ENCODE peak calls at places on chromosomes 13 and 19, in nine cellular contexts. B is substantia nigra, Y is IMR-90, L is ELR, T is pancreas, G is posterior cingulate gyrus, Q is NCI-H774, R is suprapubic skin, X is cardiac muscle cell. H is an unnamed sample.

GRCh38 chr19:5130371-5131030 is 161.6 kb downstream of the KDM4B start:
- DNase-seq in T (peak), B (no peak), R (no peak), Q (no peak), L (no peak), X (no peak), Y (no peak), G (no peak), H (no peak)

GRCh38 chr13:74629985-74630384 is 495.8 kb upstream of the KLF12 start:
- DNase-seq in L (no peak), R (no peak), T (no peak), Y (no peak), X (peak), G (no peak), B (no peak), Q (no peak), H (no peak)

GRCh38 chr19:17794731-17795494 is at the start of gene B3GNT3:
- DNase-seq in T (peak), Q (no peak), R (no peak), B (no peak), G (no peak), Y (no peak), L (peak), X (peak), H (no peak)

GRCh38 chr13:39394811-39395685 is 207.9 kb downstream of the LHFPL6 start:
- DNase-seq in X (peak), B (no peak), Q (no peak), L (no peak), T (no peak), Y (no peak), R (no peak), G (no peak), H (no peak)

GRCh38 chr13:70370924-70371323 is 262.7 kb upstream of the KLHL1 start:
- DNase-seq in Q (no peak), X (no peak), G (no peak), Y (no peak), B (no peak), L (peak), T (no peak), R (no peak), H (no peak)

GRCh38 chr13:93388701-93389100 is 162.1 kb downstream of the GPC6 start:
- DNase-seq in G (no peak), L (peak), Y (peak), Q (no peak), T (no peak), B (no peak), R (no peak), X (peak), H (peak)

GRCh38 chr13:24692541-24692940 is 12.3 kb downstream of the ATP12A start:
- DNase-seq in Y (peak), B (no peak), T (no peak), L (peak), R (no peak), X (peak), G (no peak), Q (no peak), H (peak)

GRCh38 chr19:13031917-13032623 is 36.8 kb downstream of the NFIX start:
- DNase-seq in T (no peak), Q (peak), B (peak), G (no peak), L (no peak), Y (peak), R (no peak), X (no peak), H (peak)

GRCh38 chr13:101332583-101332982 is 83.7 kb downstream of the NALCN start:
- DNase-seq in R (no peak), Q (no peak), G (no peak), Y (no peak), X (no peak), B (no peak), T (no peak), L (no peak), H (no peak)

GRCh38 chr19:14554382-14554812 is 17.5 kb downstream of the NDUFB7 start:
- DNase-seq in T (no peak), Q (no peak), X (no peak), R (no peak), L (no peak), B (peak), G (no peak), Y (no peak), H (no peak)

GRCh38 chr13:77528834-77529500 is 6.5 kb upstream of the SCEL start:
- DNase-seq in B (no peak), T (no peak), Y (no peak), X (no peak), G (no peak), L (no peak), Q (no peak), R (no peak), H (no peak)

GRCh38 chr19:39172700-39173501 is 23.9 kb upstream of the NCCRP1 start:
- DNase-seq in R (no peak), G (no peak), X (no peak), T (no peak), L (no peak), Q (no peak), B (no peak), Y (no peak), H (no peak)

GRCh38 chr13:43023244-43023931 is at the start of gene DNAJC15:
- DNase-seq in Y (peak), L (peak), B (peak), X (peak), Q (peak), R (peak), G (peak), T (peak), H (peak)

GRCh38 chr19:2695288-2695866 is 7.1 kb downstream of the GNG7 start:
- DNase-seq in B (peak), G (peak), R (no peak), T (no peak), Q (no peak), L (no peak), X (peak), Y (no peak), H (no peak)

GRCh38 chr19:49057636-49058234 is at the start of gene CGB7:
- DNase-seq in R (no peak), Q (peak), G (no peak), X (peak), L (peak), T (peak), B (no peak), Y (peak), H (peak)

GRCh38 chr19:1992759-1993260 is 22.7 kb downstream of the BTBD2 start:
- DNase-seq in L (peak), Y (no peak), T (no peak), R (peak), Q (no peak), B (no peak), X (no peak), G (no peak), H (no peak)

GRCh38 chr19:35935911-35936737 is at the start of gene LRFN3:
- DNase-seq in Y (peak), L (peak), X (peak), B (peak), Q (peak), R (no peak), T (peak), G (peak), H (peak)

GRCh38 chr19:811511-812048 is 10.2 kb downstream of the PLPPR3 start:
- DNase-seq in B (no peak), Y (no peak), G (no peak), X (no peak), T (no peak), L (no peak), R (no peak), Q (no peak), H (no peak)

GRCh38 chr13:101272886-101273285 is 143.4 kb downstream of the NALCN start:
- DNase-seq in B (no peak), T (no peak), R (no peak), Q (no peak), Y (no peak), G (no peak), L (no peak), X (no peak), H (no peak)

GRCh38 chr19:14494910-14495677 is 833 bp downstream of the GIPC1 start:
- DNase-seq in Y (no peak), R (no peak), B (no peak), L (peak), G (no peak), X (no peak), Q (no peak), T (no peak), H (no peak)

GRCh38 chr13:42735011-42735410 is 46.4 kb upstream of the FAM216B start:
- DNase-seq in X (no peak), T (no peak), L (no peak), Q (no peak), G (no peak), Y (peak), B (no peak), R (no peak), H (no peak)

GRCh38 chr13:41443969-41444368 is 13.4 kb upstream of the RGCC start:
- DNase-seq in G (no peak), L (no peak), B (no peak), Q (no peak), T (no peak), R (no peak), Y (no peak), X (no peak), H (no peak)

GRCh38 chr13:111115051-111115840 is at the start of gene ARHGEF7:
- DNase-seq in T (no peak), X (no peak), Q (peak), Y (no peak), G (peak), R (no peak), L (peak), B (no peak), H (no peak)

GRCh38 chr13:113920173-113920572 is 53.7 kb downstream of the C13orf46 start:
- DNase-seq in T (no peak), B (no peak), L (no peak), X (no peak), G (no peak), R (peak), Y (no peak), Q (no peak), H (no peak)

GRCh38 chr19:14347999-14348889 is 33.0 kb upstream of the ADGRE5 start:
- DNase-seq in Q (peak), R (peak), Y (no peak), T (peak), L (peak), G (peak), B (no peak), X (peak), H (no peak)

GRCh38 chr19:33412617-33413425 is 39.3 kb downstream of the CEBPG start:
- DNase-seq in R (no peak), B (no peak), G (no peak), Q (no peak), T (no peak), Y (no peak), L (no peak), X (no peak), H (no peak)

GRCh38 chr19:3890590-3890989 is 10.1 kb downstream of the ATCAY start:
- DNase-seq in R (no peak), Y (no peak), X (no peak), G (peak), Q (no peak), T (no peak), B (no peak), L (no peak), H (no peak)